ENCODE peak calls at places on chromosome X, in seven cellular contexts. Z is mesenchymal stem cell, E is neuronal stem cell, C is H1, D is H9, X is mesendoderm, B is trophoblast cell. L is an unnamed sample. For H3K4me1, the result is how much of the 10 kb centered on the place peaks cover.

GRCh38 chrX:100591256-100592051 is 6.7 kb downstream of the TNMD start:
- DNase-seq in E (no peak), X (peak), C (no peak), D (no peak), Z (no peak), B (peak), L (no peak)

GRCh38 chrX:2924151-2924550 is 5.0 kb downstream of the ARSD start:
- DNase-seq in E (no peak), C (no peak), D (no peak), B (no peak), Z (no peak), X (no peak), L (no peak)

GRCh38 chrX:16512401-16512776 is 137.6 kb upstream of the S100G start:
- DNase-seq in Z (no peak), B (no peak), E (no peak), C (no peak), D (no peak), X (no peak), L (no peak)

GRCh38 chrX:140572724-140573123 is 67.9 kb upstream of the SOX3 start:
- DNase-seq in C (peak), B (no peak), Z (peak), E (peak), X (peak), D (peak), L (peak)

GRCh38 chrX:57772637-57773036 is 92.6 kb upstream of the NLRP2B start:
- DNase-seq in B (no peak), Z (no peak), X (peak), E (no peak), D (no peak), C (no peak), L (no peak)

GRCh38 chrX:72169008-72169728 is 12.4 kb upstream of the PIN4 start:
- DNase-seq in C (no peak), E (no peak), D (no peak), Z (no peak), B (no peak), X (no peak), L (no peak)

GRCh38 chrX:111823068-111823467 is 52.9 kb upstream of the TRPC5OS start:
- DNase-seq in B (no peak), Z (peak), C (peak), D (peak), E (peak), X (peak), L (peak)

GRCh38 chrX:111869639-111870034 is 6.3 kb upstream of the TRPC5OS start:
- DNase-seq in X (peak), B (no peak), E (peak), D (peak), Z (peak), C (peak), L (peak)

DNA sequence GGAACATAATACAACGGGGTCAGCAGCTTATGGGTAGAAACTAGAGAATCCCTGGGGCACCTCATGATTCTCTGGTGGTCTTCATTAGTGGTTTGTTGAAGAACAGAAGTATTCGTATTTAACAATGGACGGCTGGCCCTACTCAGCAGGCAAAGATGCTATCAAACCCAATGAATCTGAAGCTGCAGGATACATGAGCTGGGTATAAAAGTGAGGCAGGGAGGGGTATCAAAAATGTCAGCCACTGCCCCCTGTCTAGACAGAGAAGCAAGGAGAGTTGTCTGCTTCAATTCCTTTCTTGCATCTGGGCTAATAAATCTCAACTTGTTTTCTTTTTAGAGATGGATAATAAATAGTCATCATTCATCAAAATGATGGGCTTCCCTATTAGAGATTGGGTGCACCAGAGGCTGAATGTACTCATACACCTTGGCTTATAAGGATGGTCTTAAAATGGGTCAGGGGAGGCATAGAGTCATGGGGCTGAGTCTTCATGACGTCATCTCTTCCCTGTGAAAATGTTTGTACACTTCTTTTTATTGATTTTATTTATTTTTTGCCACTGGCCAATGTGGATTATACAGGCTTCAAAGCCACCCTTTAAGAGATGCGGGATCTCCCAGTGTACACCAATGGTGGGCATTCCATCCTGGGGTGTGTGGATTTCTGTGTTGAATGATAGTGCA is 259.5 kb downstream of the SHOX start:
- DNase-seq in Z (no peak), D (no peak), B (no peak), E (no peak), C (no peak), X (no peak), L (no peak)
- H3K4ac ChIP-seq in Z (no peak), D (no peak), B (no peak), E (no peak), C (no peak), X (no peak), L (no peak)

DNA sequence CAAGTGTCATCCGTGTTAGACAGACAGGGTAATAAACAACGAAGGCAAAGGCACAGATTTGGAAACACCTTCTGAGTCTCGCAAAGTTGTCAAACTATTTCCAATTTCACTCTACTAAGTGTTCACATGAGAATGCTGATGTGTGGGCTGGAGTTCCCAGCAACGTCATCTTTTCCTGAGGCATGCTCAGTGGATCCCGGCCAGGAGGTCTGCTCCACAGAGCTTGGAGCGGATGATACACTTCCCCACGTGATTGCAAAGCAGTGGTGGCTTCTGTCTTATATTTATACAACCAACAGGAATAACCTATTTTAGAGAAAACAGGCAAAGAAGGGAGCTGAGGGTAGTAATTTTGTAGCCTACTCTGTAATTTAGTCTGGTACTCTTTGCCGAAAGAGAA is 40.1 kb upstream of the PDK3 start:
- DNase-seq in D (no peak), B (peak), Z (no peak), E (no peak), C (no peak), X (no peak), L (peak)
- H3K27ac ChIP-seq in D (no peak), B (no peak), Z (no peak), E (no peak), C (no peak), X (no peak), L (no peak)

DNA sequence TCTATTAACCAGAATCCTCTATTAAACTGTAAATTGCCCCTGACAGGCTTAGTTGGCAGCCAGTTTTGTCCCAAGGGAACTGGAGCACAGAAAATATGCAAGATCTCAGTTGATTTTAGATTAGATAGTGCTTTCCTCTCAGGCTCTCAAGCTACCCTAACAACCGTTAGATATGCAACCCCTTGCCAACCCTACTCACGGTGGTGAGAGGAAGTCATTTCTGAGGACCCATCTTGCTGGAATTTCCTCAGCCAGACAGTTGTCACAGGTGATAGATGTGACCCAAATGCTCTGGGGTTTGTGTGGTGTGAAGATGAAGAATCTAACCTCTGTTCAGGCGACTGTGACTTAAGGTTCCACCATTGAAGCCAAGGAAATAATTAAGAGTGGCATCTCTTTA is 447.1 kb downstream of the MID1IP1 start:
- DNase-seq in E (no peak), D (no peak), X (peak), Z (no peak), C (no peak), B (no peak), L (no peak)
- H3K4me1 ChIP-seq in E (under half), D (under half), X (under half), Z (under half), C (under half), B (under half), L (under half)

GRCh38 chrX:50626432-50626831 is 155.8 kb upstream of the DGKK start:
- DNase-seq in E (no peak), D (no peak), B (no peak), Z (no peak), X (no peak), C (no peak), L (no peak)
- H3K4ac ChIP-seq in E (no peak), D (no peak), B (no peak), Z (no peak), X (no peak), C (no peak), L (no peak)

GRCh38 chrX:103537871-103538387 is 18.6 kb upstream of the RAB40A start:
- DNase-seq in E (no peak), C (no peak), X (no peak), Z (no peak), D (no peak), B (peak), L (no peak)

GRCh38 chrX:103538728-103539127 is 19.4 kb upstream of the RAB40A start:
- DNase-seq in D (no peak), Z (no peak), C (no peak), X (no peak), E (no peak), B (peak), L (peak)

GRCh38 chrX:103536071-103536470 is 16.8 kb upstream of the RAB40A start:
- DNase-seq in B (peak), C (no peak), Z (no peak), E (no peak), D (no peak), X (no peak), L (no peak)

GRCh38 chrX:103535206-103535605 is 15.9 kb upstream of the RAB40A start:
- DNase-seq in B (peak), Z (no peak), E (no peak), X (no peak), C (no peak), D (no peak), L (no peak)

DNA sequence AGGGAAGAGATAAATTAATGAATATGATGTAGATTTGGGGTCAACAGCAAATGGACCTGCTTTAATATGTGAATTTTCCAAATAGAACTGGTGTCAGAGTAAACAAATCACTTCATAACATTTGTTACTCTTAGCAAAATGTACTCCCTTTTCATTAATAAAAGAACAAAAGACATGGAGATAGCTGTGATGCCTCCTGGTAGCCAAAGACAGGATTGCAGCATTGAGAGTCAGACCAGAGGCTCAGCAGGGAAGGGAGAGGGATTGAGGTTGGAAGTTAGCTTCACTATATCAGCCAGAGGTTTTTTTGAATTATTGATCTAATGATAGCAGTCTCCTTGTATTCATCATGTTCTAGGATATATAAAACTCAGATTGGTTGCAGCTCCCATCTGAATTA is 17.4 kb upstream of the RAB40A start:
- DNase-seq in B (no peak), D (no peak), C (no peak), E (no peak), Z (no peak), X (no peak), L (no peak)
- H3K27ac ChIP-seq in B (no peak), D (no peak), C (no peak), E (no peak), Z (no peak), X (no peak), L (no peak)

GRCh38 chrX:153885968-153886903 is at the start of gene L1CAM:
- DNase-seq in Z (no peak), X (peak), C (no peak), D (peak), E (no peak), B (peak), L (no peak)
- H3K4me1 ChIP-seq in Z (under half), X (under half), C (under half), D (under half), E (under half), B (under half), L (under half)

L was measured in IMR-90.